ENCODE peak calls at places on chromosomes 3 and 15, in ten cellular contexts. O, E, G, M, B, D, F, P, A and W are unnamed samples. For H3K4me1, the result is how much of the 10 kb centered on the place peaks cover.

GRCh38 chr3:79766474-79767193 is 1.2 kb downstream of the ROBO1 start:
- DNase-seq in P (no peak), G (no peak), O (no peak), B (no peak), E (no peak), F (no peak), A (no peak), D (no peak), M (no peak), W (no peak)

GRCh38 chr3:108012304-108012703 is 78.5 kb downstream of the CD47 start:
- DNase-seq in F (no peak), B (no peak), A (no peak), P (no peak), M (no peak), D (no peak), E (no peak), O (no peak), G (no peak), W (no peak)

GRCh38 chr3:69998759-69999158 is 774 bp upstream of the SAMMSON start:
- DNase-seq in M (no peak), P (no peak), D (no peak), A (no peak), O (no peak), F (no peak), B (no peak), E (no peak), G (no peak), W (no peak)

GRCh38 chr15:93862791-93863190 is 368.6 kb upstream of the MCTP2 start:
- DNase-seq in D (no peak), O (no peak), M (peak), E (no peak), A (peak), P (no peak), F (no peak), G (no peak), B (no peak), W (no peak)

GRCh38 chr3:131421957-131422498 is 40.5 kb downstream of the NUDT16 start:
- DNase-seq in F (no peak), G (no peak), P (no peak), O (no peak), D (no peak), E (no peak), B (no peak), M (no peak), A (no peak), W (no peak)

GRCh38 chr15:88525418-88525817 is 21.1 kb downstream of the DET1 start:
- DNase-seq in G (no peak), B (no peak), E (no peak), M (no peak), P (no peak), F (no peak), O (no peak), A (no peak), D (no peak), W (no peak)

GRCh38 chr15:28907338-28907961 is 21.7 kb downstream of the APBA2 start:
- DNase-seq in E (no peak), D (peak), A (no peak), M (no peak), P (no peak), F (no peak), O (no peak), G (no peak), B (no peak), W (peak)

GRCh38 chr3:99971761-99972160 is 142.5 kb downstream of the FILIP1L start:
- DNase-seq in E (no peak), M (no peak), P (no peak), A (no peak), B (no peak), D (no peak), O (no peak), G (no peak), F (no peak), W (no peak)

GRCh38 chr3:197835509-197835908 is 44.5 kb downstream of the LRCH3 start:
- DNase-seq in G (no peak), B (no peak), P (no peak), M (no peak), A (no peak), O (no peak), F (no peak), D (no peak), E (no peak), W (no peak)

GRCh38 chr3:41188291-41188690 is 11.0 kb upstream of the CTNNB1 start:
- DNase-seq in G (no peak), E (no peak), O (no peak), M (no peak), A (no peak), B (no peak), F (no peak), D (no peak), P (no peak), W (no peak)

DNA sequence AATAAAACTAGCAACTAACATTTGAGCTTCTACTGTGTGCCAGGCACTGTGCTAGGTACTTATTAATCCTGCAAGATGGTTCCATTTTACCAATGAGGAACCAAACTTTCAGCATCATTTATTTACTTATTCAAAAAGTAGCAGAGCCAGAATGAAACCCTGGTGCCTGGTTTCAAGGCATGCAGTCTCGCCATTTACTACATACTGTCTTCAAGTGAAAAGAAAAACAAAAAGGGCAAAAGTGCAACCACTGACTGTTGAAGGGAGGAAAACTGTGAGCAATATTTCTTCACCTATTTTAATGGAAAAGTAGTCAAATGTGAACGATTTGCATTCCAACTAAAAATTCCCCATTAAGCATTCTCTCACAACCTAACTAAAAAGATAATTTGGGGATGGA is 8.7 kb downstream of the DCUN1D1 start:
- DNase-seq in M (no peak), G (no peak), O (peak), B (no peak), P (no peak), F (no peak), D (no peak), A (no peak), E (no peak), W (no peak)
- H3K4me1 ChIP-seq in M (under half), G (under half), O (under half), B (under half), P (under half), F (under half), D (under half), A (under half), E (under half), W (under half)

GRCh38 chr3:15409239-15409638 is 18.1 kb downstream of the METTL6 start:
- DNase-seq in D (no peak), E (no peak), O (no peak), B (no peak), P (no peak), M (no peak), A (no peak), F (no peak), G (no peak), W (no peak)
- TF ChIP-seq POLR2A in D (no peak), E (no peak), O (no peak), B (no peak), P (no peak), M (no peak), A (no peak), F (no peak), G (no peak), W (no peak)

GRCh38 chr3:12938258-12938711 is 96.9 kb upstream of the RPL32 start:
- DNase-seq in A (no peak), M (no peak), E (peak), F (no peak), P (no peak), O (peak), G (no peak), B (no peak), D (no peak), W (no peak)
- H3K4me1 ChIP-seq in A (under half), M (under half), E (under half), F (under half), P (under half), O (under half), G (under half), B (under half), D (under half), W (under half)

GRCh38 chr3:184259878-184260570 is 1.3 kb downstream of the CAMK2N2 start:
- DNase-seq in B (peak), F (peak), D (no peak), M (peak), G (no peak), P (no peak), A (peak), O (peak), E (peak), W (no peak)

GRCh38 chr3:184260571-184261269 is 633 bp downstream of the CAMK2N2 start:
- DNase-seq in G (no peak), A (no peak), P (no peak), O (no peak), M (no peak), F (no peak), B (no peak), D (no peak), E (no peak), W (no peak)

GRCh38 chr3:184261270-184262165 is at the start of gene CAMK2N2:
- DNase-seq in D (peak), E (no peak), O (peak), M (peak), P (no peak), G (peak), B (peak), A (peak), F (peak), W (no peak)

GRCh38 chr3:184262927-184263179 is 1.5 kb upstream of the CAMK2N2 start:
- DNase-seq in A (no peak), O (no peak), B (no peak), P (no peak), F (no peak), D (no peak), M (no peak), E (no peak), G (no peak), W (no peak)

GRCh38 chr3:184262166-184262926 is 993 bp upstream of the CAMK2N2 start:
- DNase-seq in F (no peak), B (no peak), O (peak), D (no peak), E (no peak), P (no peak), M (peak), G (no peak), A (no peak), W (no peak)
- TF ChIP-seq POLR2A in F (no peak), B (no peak), O (no peak), D (no peak), E (no peak), P (no peak), M (peak), G (no peak), A (no peak), W (no peak)

GRCh38 chr3:60555704-60556340 is 695.4 kb downstream of the FHIT start:
- DNase-seq in E (no peak), P (no peak), F (no peak), O (peak), B (no peak), G (no peak), M (no peak), A (no peak), D (no peak), W (no peak)
- H3K4me1 ChIP-seq in E (under half), P (under half), F (under half), O (under half), B (under half), G (under half), M (under half), A (under half), D (under half), W (under half)

GRCh38 chr3:196572389-196572788 is 3.9 kb downstream of the FBXO45 start:
- DNase-seq in M (no peak), O (no peak), D (no peak), B (no peak), F (no peak), G (no peak), A (no peak), P (no peak), E (no peak), W (no peak)

GRCh38 chr3:196563721-196564225 is 4.6 kb downstream of the WDR53 start:
- DNase-seq in P (peak), D (no peak), E (no peak), M (no peak), F (peak), B (no peak), G (no peak), A (no peak), O (peak), W (no peak)

GRCh38 chr3:196569003-196569516 is 600 bp downstream of the FBXO45 start:
- DNase-seq in O (peak), D (peak), A (peak), F (peak), M (peak), P (no peak), B (peak), E (no peak), G (peak), W (peak)

GRCh38 chr3:196568246-196569002 is at the start of the genes FBXO45 and WDR53:
- DNase-seq in A (peak), B (peak), E (peak), M (peak), G (peak), D (peak), P (peak), F (peak), O (peak), W (peak)
- TF ChIP-seq POLR2A in A (peak), B (no peak), E (peak), M (peak), G (peak), D (peak), P (peak), F (peak), O (peak), W (peak)

GRCh38 chr3:71447197-71447596 is 136.3 kb downstream of the FOXP1 start:
- DNase-seq in O (no peak), E (no peak), D (no peak), F (no peak), B (no peak), G (no peak), M (no peak), P (no peak), A (no peak), W (no peak)
- H3K4me1 ChIP-seq in O (under half), E (under half), D (under half), F (under half), B (under half), G (half or more), M (under half), P (under half), A (under half), W (under half)

GRCh38 chr15:78437762-78438594 is at the start of gene IREB2:
- DNase-seq in D (peak), P (peak), M (peak), B (peak), O (peak), F (peak), A (peak), G (peak), E (peak), W (peak)
- TF ChIP-seq POLR2A in D (peak), P (peak), M (peak), B (no peak), O (peak), F (peak), A (peak), G (peak), E (no peak), W (no peak)

GRCh38 chr3:50249459-50249858 is 13.5 kb downstream of the GNAI2 start:
- DNase-seq in P (no peak), M (no peak), A (no peak), F (no peak), O (no peak), D (no peak), B (no peak), E (no peak), G (no peak), W (no peak)
- H3K4me1 ChIP-seq in P (under half), M (under half), A (under half), F (under half), O (half or more), D (under half), B (under half), E (under half), G (half or more), W (under half)